ENCODE peak calls at places on chromosomes 3 and 15, in six cellular contexts. M, G, P, I, D and A are unnamed samples.

GRCh38 chr3:64462203-64463120 is 225.3 kb downstream of the ADAMTS9 start:
- DNase-seq in M (peak), G (no peak), P (no peak), I (peak), D (no peak), A (peak)

GRCh38 chr3:13798401-13798800 is 81.5 kb downstream of the WNT7A start:
- DNase-seq in M (no peak), G (no peak), P (no peak), I (no peak), D (no peak), A (no peak)

GRCh38 chr3:23612296-23612891 is 193.4 kb upstream of the UBE2E1 start:
- DNase-seq in M (peak), G (no peak), P (no peak), I (no peak), D (no peak), A (no peak)

GRCh38 chr3:82475306-82475705 is 713.9 kb upstream of the GBE1 start:
- DNase-seq in M (no peak), G (no peak), P (no peak), I (no peak), D (no peak), A (no peak)

GRCh38 chr15:83436513-83437158 is 10.5 kb upstream of the SH3GL3 start:
- DNase-seq in M (peak), G (no peak), P (no peak), I (peak), D (no peak), A (peak)

GRCh38 chr3:113676252-113676651 is 20.2 kb downstream of the USF3 start:
- DNase-seq in M (no peak), G (no peak), P (no peak), I (no peak), D (no peak), A (no peak)

GRCh38 chr3:38588995-38589937 is 60.2 kb downstream of the SCN5A start:
- DNase-seq in M (no peak), G (no peak), P (peak), I (no peak), D (no peak), A (no peak)

GRCh38 chr15:72592676-72593075 is 61.8 kb upstream of the GOLGA6B start:
- DNase-seq in M (no peak), G (no peak), P (no peak), I (no peak), D (no peak), A (no peak)

GRCh38 chr15:42591238-42591936 is 16.0 kb downstream of the STARD9 start:
- DNase-seq in M (peak), G (no peak), P (no peak), I (peak), D (no peak), A (no peak)